ENCODE peak calls at places on chromosome 16, in five cellular contexts. One of them, this sample, is unnamed.

GRCh38 chr16:53792161-53792951 is 88.4 kb downstream of the FTO start:
- DNase-seq in MM.1S: no peak
- DNase-seq in OCI-LY7: no peak
- DNase-seq in neural progenitor cell: no peak
- DNase-seq in GM23338: no peak
- DNase-seq in this sample: no peak

GRCh38 chr16:66095676-66096075 is 270.8 kb upstream of the CDH5 start:
- DNase-seq in OCI-LY7: no peak
- DNase-seq in MM.1S: no peak
- DNase-seq in neural progenitor cell: no peak
- DNase-seq in GM23338: peak
- DNase-seq in this sample: no peak

GRCh38 chr16:4309833-4310266 is 6.0 kb upstream of the GLIS2 start:
- DNase-seq in MM.1S: peak
- DNase-seq in OCI-LY7: peak
- DNase-seq in neural progenitor cell: peak
- DNase-seq in GM23338: peak
- DNase-seq in this sample: peak

GRCh38 chr16:17397499-17397891 is 73.3 kb downstream of the XYLT1 start:
- DNase-seq in GM23338: no peak
- DNase-seq in neural progenitor cell: no peak
- DNase-seq in OCI-LY7: no peak
- DNase-seq in MM.1S: no peak
- DNase-seq in this sample: no peak

GRCh38 chr16:48126801-48127644 is 28.8 kb downstream of the ABCC12 start:
- DNase-seq in neural progenitor cell: no peak
- DNase-seq in OCI-LY7: no peak
- DNase-seq in GM23338: no peak
- DNase-seq in MM.1S: no peak
- DNase-seq in this sample: peak

GRCh38 chr16:35685085-35685484 is 2225.7 kb downstream of the TP53TG3F start:
- DNase-seq in GM23338: no peak
- DNase-seq in neural progenitor cell: no peak
- DNase-seq in OCI-LY7: no peak
- DNase-seq in MM.1S: no peak
- DNase-seq in this sample: no peak

GRCh38 chr16:21130811-21131210 is 19.8 kb downstream of the DNAH3 start:
- DNase-seq in GM23338: peak
- DNase-seq in neural progenitor cell: no peak
- DNase-seq in MM.1S: no peak
- DNase-seq in OCI-LY7: no peak
- DNase-seq in this sample: no peak

GRCh38 chr16:12426122-12426521 is 377.6 kb downstream of the CPPED1 start:
- DNase-seq in GM23338: no peak
- DNase-seq in OCI-LY7: no peak
- DNase-seq in MM.1S: no peak
- DNase-seq in neural progenitor cell: peak
- DNase-seq in this sample: no peak

GRCh38 chr16:58236831-58237230 is 38.9 kb upstream of the CSNK2A2 start:
- DNase-seq in OCI-LY7: no peak
- DNase-seq in GM23338: peak
- DNase-seq in MM.1S: no peak
- DNase-seq in neural progenitor cell: peak
- DNase-seq in this sample: no peak

GRCh38 chr16:25256821-25257503 is 683 bp downstream of the ZKSCAN2 start:
- DNase-seq in MM.1S: no peak
- DNase-seq in OCI-LY7: peak
- DNase-seq in neural progenitor cell: peak
- DNase-seq in GM23338: peak
- DNase-seq in this sample: peak

GRCh38 chr16:77780378-77780837 is 8.0 kb upstream of the VAT1L start:
- DNase-seq in MM.1S: no peak
- DNase-seq in neural progenitor cell: no peak
- DNase-seq in GM23338: no peak
- DNase-seq in OCI-LY7: no peak
- DNase-seq in this sample: peak

GRCh38 chr16:50593410-50594139 is 45.4 kb downstream of the NKD1 start:
- DNase-seq in OCI-LY7: no peak
- DNase-seq in neural progenitor cell: peak
- DNase-seq in GM23338: peak
- DNase-seq in MM.1S: no peak
- DNase-seq in this sample: no peak

GRCh38 chr16:57091990-57092785 is at the start of gene CPNE2:
- DNase-seq in MM.1S: peak
- DNase-seq in OCI-LY7: peak
- DNase-seq in GM23338: peak
- DNase-seq in neural progenitor cell: peak
- DNase-seq in this sample: peak

GRCh38 chr16:70434489-70435260 is 4.2 kb downstream of the ST3GAL2 start:
- DNase-seq in MM.1S: no peak
- DNase-seq in neural progenitor cell: no peak
- DNase-seq in GM23338: no peak
- DNase-seq in OCI-LY7: peak
- DNase-seq in this sample: no peak

GRCh38 chr16:61836804-61837398 is 199.3 kb downstream of the CDH8 start:
- DNase-seq in MM.1S: no peak
- DNase-seq in GM23338: peak
- DNase-seq in neural progenitor cell: peak
- DNase-seq in OCI-LY7: no peak
- DNase-seq in this sample: no peak

GRCh38 chr16:14423344-14423743 is 206.7 kb downstream of the PARN start:
- DNase-seq in OCI-LY7: no peak
- DNase-seq in MM.1S: no peak
- DNase-seq in GM23338: no peak
- DNase-seq in neural progenitor cell: no peak
- DNase-seq in this sample: peak

GRCh38 chr16:21104124-21104860 is 46.4 kb downstream of the DNAH3 start:
- DNase-seq in MM.1S: no peak
- DNase-seq in OCI-LY7: no peak
- DNase-seq in GM23338: no peak
- DNase-seq in neural progenitor cell: peak
- DNase-seq in this sample: no peak

GRCh38 chr16:84596161-84596560 is 21.7 kb downstream of the COTL1 start:
- DNase-seq in OCI-LY7: no peak
- DNase-seq in MM.1S: no peak
- DNase-seq in neural progenitor cell: no peak
- DNase-seq in GM23338: no peak
- DNase-seq in this sample: no peak

GRCh38 chr16:84593825-84594724 is 23.8 kb downstream of the COTL1 start:
- DNase-seq in OCI-LY7: peak
- DNase-seq in neural progenitor cell: no peak
- DNase-seq in MM.1S: peak
- DNase-seq in GM23338: peak
- DNase-seq in this sample: no peak

GRCh38 chr16:84596801-84597517 is 20.9 kb downstream of the COTL1 start:
- DNase-seq in OCI-LY7: no peak
- DNase-seq in neural progenitor cell: no peak
- DNase-seq in GM23338: no peak
- DNase-seq in MM.1S: no peak
- DNase-seq in this sample: no peak

GRCh38 chr16:84594725-84595038 is 23.2 kb downstream of the COTL1 start:
- DNase-seq in MM.1S: no peak
- DNase-seq in OCI-LY7: no peak
- DNase-seq in GM23338: peak
- DNase-seq in neural progenitor cell: no peak
- DNase-seq in this sample: no peak

GRCh38 chr16:84595052-84595481 is 22.8 kb downstream of the COTL1 start:
- DNase-seq in neural progenitor cell: no peak
- DNase-seq in MM.1S: no peak
- DNase-seq in OCI-LY7: peak
- DNase-seq in GM23338: no peak
- DNase-seq in this sample: no peak
- TF ChIP-seq EZH2phosphoT487 in neural progenitor cell: no peak
- TF ChIP-seq EZH2phosphoT487 in MM.1S: no peak
- TF ChIP-seq EZH2phosphoT487 in OCI-LY7: no peak
- TF ChIP-seq EZH2phosphoT487 in GM23338: no peak
- TF ChIP-seq EZH2phosphoT487 in this sample: no peak

GRCh38 chr16:1958715-1959268 is 546 bp upstream of the NDUFB10 start:
- DNase-seq in GM23338: no peak
- DNase-seq in neural progenitor cell: no peak
- DNase-seq in MM.1S: peak
- DNase-seq in OCI-LY7: no peak
- DNase-seq in this sample: no peak

GRCh38 chr16:1964046-1964505 is 550 bp downstream of the RPS2 start:
- DNase-seq in OCI-LY7: peak
- DNase-seq in GM23338: no peak
- DNase-seq in MM.1S: no peak
- DNase-seq in neural progenitor cell: peak
- DNase-seq in this sample: no peak

GRCh38 chr16:1961651-1962067 is 2.3 kb downstream of the NDUFB10 start:
- DNase-seq in OCI-LY7: peak
- DNase-seq in GM23338: no peak
- DNase-seq in MM.1S: no peak
- DNase-seq in neural progenitor cell: no peak
- DNase-seq in this sample: no peak

GRCh38 chr16:1960665-1961630 is 1.6 kb downstream of the NDUFB10 start:
- DNase-seq in GM23338: no peak
- DNase-seq in neural progenitor cell: peak
- DNase-seq in OCI-LY7: peak
- DNase-seq in MM.1S: no peak
- DNase-seq in this sample: peak

DNA sequence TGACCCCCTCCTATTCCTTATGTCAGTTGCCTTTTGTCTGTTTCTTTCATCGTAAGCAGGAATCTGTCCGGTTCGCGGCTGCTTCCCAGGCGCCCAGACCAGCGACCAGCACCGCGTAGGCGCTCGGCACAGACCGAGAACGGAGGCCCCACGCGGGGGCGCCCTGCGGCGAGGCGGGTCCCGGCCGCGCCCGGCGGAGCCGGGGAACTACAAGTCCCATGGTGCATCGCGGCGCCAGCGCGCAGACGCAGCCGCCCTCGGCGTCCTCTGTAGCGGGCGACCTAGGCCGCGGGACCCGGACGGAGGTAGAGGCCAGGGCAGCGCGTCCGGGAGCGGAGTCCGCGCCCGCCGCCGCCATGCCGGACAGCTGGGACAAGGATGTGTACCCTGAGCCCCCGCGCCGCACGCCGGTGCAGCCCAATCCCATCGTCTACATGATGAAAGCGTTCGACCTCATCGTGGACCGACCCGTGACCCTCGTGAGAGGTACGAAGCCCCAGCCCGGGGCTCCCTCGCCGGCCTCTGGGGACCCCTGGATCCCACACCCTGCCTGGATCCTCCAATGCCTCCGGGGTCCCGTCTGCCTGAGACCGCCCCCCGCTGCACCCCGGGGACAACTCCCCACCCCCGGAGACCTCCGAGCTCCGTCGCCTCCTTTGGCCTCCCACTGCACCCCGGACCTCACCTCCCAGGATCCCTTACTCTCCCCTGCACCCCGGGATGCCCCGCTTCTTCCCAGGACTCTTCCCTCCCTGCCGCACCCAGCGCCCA is at the start of gene NDUFB10:
- DNase-seq in neural progenitor cell: peak
- DNase-seq in MM.1S: peak
- DNase-seq in GM23338: peak
- DNase-seq in OCI-LY7: peak
- DNase-seq in this sample: peak
- TF ChIP-seq CTCF in neural progenitor cell: peak
- TF ChIP-seq CTCF in MM.1S: peak
- TF ChIP-seq CTCF in GM23338: peak
- TF ChIP-seq CTCF in OCI-LY7: peak
- TF ChIP-seq CTCF in this sample: peak

DNA sequence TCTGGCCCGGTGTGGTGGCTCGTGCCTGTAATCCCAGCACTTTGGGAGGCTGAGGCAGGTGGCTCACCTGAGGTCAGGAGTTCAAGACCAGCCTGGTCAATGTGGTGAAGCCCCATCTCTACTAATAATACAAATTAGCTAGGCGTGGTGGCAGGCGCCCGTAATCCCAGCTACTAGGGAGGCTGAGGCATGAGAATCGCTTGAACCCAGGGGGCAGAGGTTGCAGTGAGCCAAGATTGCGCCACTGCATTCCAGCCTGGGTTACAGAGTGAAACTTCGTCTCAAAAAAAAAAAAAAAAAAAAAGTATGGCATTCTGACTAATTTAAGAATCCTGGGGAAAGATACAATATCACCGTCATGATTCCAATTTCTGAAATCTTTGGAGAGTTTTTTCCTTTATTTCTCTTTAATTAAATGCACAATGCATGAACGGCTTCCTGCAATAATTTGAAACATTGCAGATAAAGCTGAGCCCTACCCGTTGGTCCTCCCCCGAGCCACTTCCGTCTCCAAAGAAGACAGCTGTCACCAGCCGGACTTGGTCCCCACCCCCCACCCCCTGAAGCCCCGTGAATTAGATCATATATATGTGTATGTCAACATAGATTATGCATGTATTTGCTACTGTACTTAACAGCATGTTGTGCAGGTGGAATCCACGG is 142.7 kb upstream of the PLCG2 start:
- DNase-seq in neural progenitor cell: no peak
- DNase-seq in GM23338: no peak
- DNase-seq in OCI-LY7: no peak
- DNase-seq in MM.1S: no peak
- DNase-seq in this sample: no peak
- TF ChIP-seq EZH2phosphoT487 in neural progenitor cell: no peak
- TF ChIP-seq EZH2phosphoT487 in GM23338: no peak
- TF ChIP-seq EZH2phosphoT487 in OCI-LY7: no peak
- TF ChIP-seq EZH2phosphoT487 in MM.1S: no peak
- TF ChIP-seq EZH2phosphoT487 in this sample: no peak

DNA sequence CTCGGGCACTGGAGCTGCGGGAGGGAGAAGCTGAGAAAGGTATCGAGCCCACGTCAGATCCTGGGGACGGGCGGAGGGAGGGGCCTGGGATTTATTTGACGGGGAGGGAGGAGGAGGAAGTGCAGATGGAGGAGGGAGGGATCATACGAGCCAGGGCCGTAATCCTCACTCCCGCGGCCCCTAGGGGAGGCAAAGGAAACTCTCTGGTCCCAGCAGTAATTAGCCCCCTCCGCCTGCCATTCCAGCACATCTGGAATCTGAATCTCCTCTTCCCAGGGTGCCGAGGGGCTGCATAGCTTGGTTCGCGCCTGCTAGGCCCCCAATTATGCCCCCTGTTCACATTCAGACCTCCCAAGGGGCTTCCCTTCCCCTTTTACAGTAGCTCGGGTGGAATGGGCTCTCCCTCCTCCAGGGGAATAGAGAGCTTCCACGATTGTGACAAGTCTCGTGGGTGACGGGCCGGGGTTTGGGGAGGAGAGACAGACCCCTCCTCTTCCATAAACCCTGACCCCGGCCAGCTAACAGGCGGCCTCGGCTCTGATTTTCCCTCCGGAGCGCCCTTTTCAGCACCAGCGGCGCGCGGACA is at the start of gene SEZ6L2:
- DNase-seq in MM.1S: no peak
- DNase-seq in OCI-LY7: no peak
- DNase-seq in neural progenitor cell: peak
- DNase-seq in GM23338: peak
- DNase-seq in this sample: peak
- TF ChIP-seq CTCF in MM.1S: no peak
- TF ChIP-seq CTCF in OCI-LY7: no peak
- TF ChIP-seq CTCF in neural progenitor cell: peak
- TF ChIP-seq CTCF in GM23338: peak
- TF ChIP-seq CTCF in this sample: peak